ENCODE peak calls at places on chromosome X, in nine cellular contexts. K is activated CD4-positive, alpha-beta T cell treated with anti-CD3 and anti-CD28 coated beads, Interleukin-2, amount 10 ng/mL, durations not matched to agents 7 days and 5 days; N is NCI-H2029; G is fibroblast of gingiva; C is astrocyte of the spinal cord; X is endothelial cell; S is heart left ventricle; M is neural crest cell; J is T-helper 1 cell. D is an unnamed sample.

GRCh38 chrX:1222511-1223252 is 10.2 kb upstream of the CRLF2 start:
- DNase-seq in K (no peak), N (no peak), G (no peak), C (no peak), X (no peak), S (no peak), M (no peak), J (no peak), D (peak)

GRCh38 chrX:117376460-117376859 is 740.1 kb downstream of the KLHL13 start:
- DNase-seq in K (no peak), N (no peak), G (no peak), C (no peak), X (no peak), S (no peak), M (no peak), J (no peak), D (no peak)

GRCh38 chrX:78327370-78328048 is at the start of gene CYSLTR1:
- DNase-seq in K (no peak), N (no peak), G (no peak), C (no peak), X (no peak), S (no peak), M (no peak), J (no peak), D (no peak)

GRCh38 chrX:101219840-101220191 is 230 bp downstream of the DRP2 start:
- DNase-seq in K (no peak), N (no peak), G (peak), C (peak), X (no peak), S (no peak), M (no peak), J (no peak), D (peak)

GRCh38 chrX:152445926-152446325 is 5.2 kb downstream of the GABRA3 start:
- DNase-seq in K (no peak), N (no peak), G (no peak), C (peak), X (no peak), S (no peak), M (no peak), J (no peak), D (peak)

GRCh38 chrX:97984641-97985040 is 1100.9 kb downstream of the RPA4 start:
- DNase-seq in K (no peak), N (no peak), G (no peak), C (no peak), X (no peak), S (no peak), M (no peak), J (no peak), D (no peak)

GRCh38 chrX:31223817-31224216 is 152.0 kb upstream of the FTHL17 start:
- DNase-seq in K (no peak), N (no peak), G (peak), C (peak), X (no peak), S (no peak), M (no peak), J (no peak), D (peak)

GRCh38 chrX:100731441-100732281 is at the start of gene SYTL4:
- DNase-seq in K (no peak), N (no peak), G (peak), C (no peak), X (peak), S (peak), M (peak), J (no peak), D (no peak)

GRCh38 chrX:136710324-136710951 is 62.5 kb downstream of the CD40LG start:
- DNase-seq in K (no peak), N (no peak), G (peak), C (peak), X (no peak), S (no peak), M (no peak), J (no peak), D (no peak)

GRCh38 chrX:74249963-74250362 is 54.0 kb upstream of the ZCCHC13 start:
- DNase-seq in K (no peak), N (no peak), G (no peak), C (no peak), X (no peak), S (no peak), M (no peak), J (no peak), D (no peak)

GRCh38 chrX:10048695-10049094 is 81.5 kb downstream of the CLDN34 start:
- DNase-seq in K (no peak), N (peak), G (no peak), C (no peak), X (no peak), S (no peak), M (no peak), J (no peak), D (no peak)

GRCh38 chrX:130896816-130897508 is 6.0 kb downstream of the ENOX2 start:
- DNase-seq in K (no peak), N (no peak), G (no peak), C (peak), X (no peak), S (no peak), M (no peak), J (no peak), D (no peak)

GRCh38 chrX:1658083-1658463 is 43.2 kb downstream of the ASMT start:
- DNase-seq in K (no peak), N (no peak), G (no peak), C (no peak), X (no peak), S (no peak), M (no peak), J (peak), D (no peak)

GRCh38 chrX:72382199-72382590 is 76.5 kb upstream of the CITED1 start:
- DNase-seq in K (no peak), N (no peak), G (no peak), C (no peak), X (no peak), S (peak), M (no peak), J (no peak), D (no peak)

GRCh38 chrX:84168574-84168973 is 19.4 kb downstream of the RPS6KA6 start:
- DNase-seq in K (no peak), N (no peak), G (no peak), C (no peak), X (no peak), S (no peak), M (no peak), J (no peak), D (no peak)

GRCh38 chrX:95762716-95763115 is 921.9 kb upstream of the DIAPH2 start:
- DNase-seq in K (no peak), N (no peak), G (no peak), C (no peak), X (no peak), S (no peak), M (no peak), J (no peak), D (no peak)

GRCh38 chrX:94744786-94745185 is 1070.8 kb downstream of the FAM133A start:
- DNase-seq in K (no peak), N (no peak), G (no peak), C (no peak), X (no peak), S (no peak), M (no peak), J (no peak), D (no peak)

GRCh38 chrX:91434351-91435168 is at the start of gene PABPC5:
- DNase-seq in K (no peak), N (no peak), G (peak), C (peak), X (peak), S (peak), M (peak), J (no peak), D (peak)

GRCh38 chrX:20265726-20266681 is 705 bp downstream of the RPS6KA3 start:
- DNase-seq in K (peak), N (no peak), G (peak), C (no peak), X (peak), S (peak), M (peak), J (peak), D (peak)

GRCh38 chrX:155070038-155070437 is 898 bp downstream of the CMC4 start:
- DNase-seq in K (no peak), N (no peak), G (no peak), C (no peak), X (no peak), S (no peak), M (no peak), J (no peak), D (no peak)

GRCh38 chrX:6120329-6120728 is 108.3 kb downstream of the NLGN4X start:
- DNase-seq in K (no peak), N (no peak), G (no peak), C (no peak), X (no peak), S (no peak), M (no peak), J (no peak), D (no peak)

GRCh38 chrX:115895678-115896329 is 274.7 kb upstream of the AGTR2 start:
- DNase-seq in K (no peak), N (no peak), G (no peak), C (no peak), X (no peak), S (no peak), M (no peak), J (no peak), D (no peak)

GRCh38 chrX:150870487-150871340 is 27.8 kb downstream of the CD99L2 start:
- DNase-seq in K (no peak), N (no peak), G (peak), C (no peak), X (no peak), S (no peak), M (no peak), J (no peak), D (no peak)

GRCh38 chrX:49268702-49269009 is 937 bp upstream of the PPP1R3F start:
- DNase-seq in K (no peak), N (no peak), G (no peak), C (no peak), X (no peak), S (no peak), M (no peak), J (no peak), D (no peak)

GRCh38 chrX:2679534-2680485 is 11.3 kb upstream of the CD99 start:
- DNase-seq in K (no peak), N (no peak), G (peak), C (peak), X (no peak), S (no peak), M (no peak), J (no peak), D (peak)

GRCh38 chrX:31609130-31609529 is 537.3 kb upstream of the FTHL17 start:
- DNase-seq in K (no peak), N (no peak), G (peak), C (peak), X (no peak), S (no peak), M (no peak), J (no peak), D (peak)

GRCh38 chrX:154545673-154546274 is 872 bp downstream of the G6PD start:
- DNase-seq in K (no peak), N (no peak), G (no peak), C (no peak), X (no peak), S (no peak), M (no peak), J (no peak), D (no peak)

GRCh38 chrX:119425050-119425449 is 25.9 kb downstream of the SLC25A43 start:
- DNase-seq in K (no peak), N (peak), G (no peak), C (no peak), X (no peak), S (no peak), M (no peak), J (no peak), D (no peak)

GRCh38 chrX:121802881-121803412 is 755.5 kb downstream of the GLUD2 start:
- DNase-seq in K (no peak), N (no peak), G (no peak), C (no peak), X (no peak), S (no peak), M (no peak), J (no peak), D (peak)

GRCh38 chrX:150683536-150684146 is 9.6 kb upstream of the MTMR1 start:
- DNase-seq in K (peak), N (peak), G (no peak), C (peak), X (peak), S (no peak), M (no peak), J (peak), D (peak)

GRCh38 chrX:129754266-129755024 is 15.7 kb downstream of the XPNPEP2 start:
- DNase-seq in K (no peak), N (no peak), G (no peak), C (no peak), X (peak), S (no peak), M (no peak), J (no peak), D (no peak)

GRCh38 chrX:118254611-118255010 is 91.3 kb upstream of the WDR44 start:
- DNase-seq in K (peak), N (no peak), G (peak), C (peak), X (peak), S (no peak), M (peak), J (peak), D (peak)